ENCODE peak calls at places on chromosome 15, in six cellular contexts. One of them, this sample, is unnamed.

GRCh38 chr15:45377630-45378148 is 655 bp downstream of the GATM start:
- DNase-seq in HT-29: no peak
- DNase-seq in breast epithelium: no peak
- DNase-seq in HCT116: no peak
- DNase-seq in ELF-1: peak
- DNase-seq in stimulated activated CD8-positive, alpha-beta memory T cell treated with anti-CD3 and anti-CD28 coated beads, Interleukin-15, amount 100 ng/mL, for 1 hour: no peak
- DNase-seq in this sample: peak

GRCh38 chr15:28930011-28930410 is 44.2 kb downstream of the APBA2 start:
- DNase-seq in HT-29: no peak
- DNase-seq in breast epithelium: no peak
- DNase-seq in HCT116: no peak
- DNase-seq in ELF-1: no peak
- DNase-seq in stimulated activated CD8-positive, alpha-beta memory T cell treated with anti-CD3 and anti-CD28 coated beads, Interleukin-15, amount 100 ng/mL, for 1 hour: no peak
- DNase-seq in this sample: no peak

GRCh38 chr15:76994001-76994400 is 925 bp upstream of the PSTPIP1 start:
- DNase-seq in HT-29: no peak
- DNase-seq in breast epithelium: no peak
- DNase-seq in HCT116: no peak
- DNase-seq in ELF-1: no peak
- DNase-seq in stimulated activated CD8-positive, alpha-beta memory T cell treated with anti-CD3 and anti-CD28 coated beads, Interleukin-15, amount 100 ng/mL, for 1 hour: no peak
- DNase-seq in this sample: no peak

GRCh38 chr15:74781673-74782595 is at the start of gene CSK:
- DNase-seq in HT-29: peak
- DNase-seq in breast epithelium: no peak
- DNase-seq in HCT116: no peak
- DNase-seq in ELF-1: peak
- DNase-seq in stimulated activated CD8-positive, alpha-beta memory T cell treated with anti-CD3 and anti-CD28 coated beads, Interleukin-15, amount 100 ng/mL, for 1 hour: no peak
- DNase-seq in this sample: peak

GRCh38 chr15:32866486-32867312 is 148.9 kb downstream of the GREM1 start:
- DNase-seq in HT-29: no peak
- DNase-seq in breast epithelium: no peak
- DNase-seq in HCT116: no peak
- DNase-seq in ELF-1: no peak
- DNase-seq in stimulated activated CD8-positive, alpha-beta memory T cell treated with anti-CD3 and anti-CD28 coated beads, Interleukin-15, amount 100 ng/mL, for 1 hour: no peak
- DNase-seq in this sample: no peak

GRCh38 chr15:65862682-65863081 is 6.6 kb upstream of the RAB11A start:
- DNase-seq in HT-29: peak
- DNase-seq in breast epithelium: no peak
- DNase-seq in HCT116: peak
- DNase-seq in ELF-1: peak
- DNase-seq in stimulated activated CD8-positive, alpha-beta memory T cell treated with anti-CD3 and anti-CD28 coated beads, Interleukin-15, amount 100 ng/mL, for 1 hour: no peak
- DNase-seq in this sample: peak

GRCh38 chr15:29456964-29457363 is 187.3 kb upstream of the NSMCE3 start:
- DNase-seq in HT-29: no peak
- DNase-seq in breast epithelium: no peak
- DNase-seq in HCT116: no peak
- DNase-seq in ELF-1: no peak
- DNase-seq in stimulated activated CD8-positive, alpha-beta memory T cell treated with anti-CD3 and anti-CD28 coated beads, Interleukin-15, amount 100 ng/mL, for 1 hour: no peak
- DNase-seq in this sample: no peak

GRCh38 chr15:69760890-69761568 is 308.4 kb downstream of the RPLP1 start:
- DNase-seq in HT-29: peak
- DNase-seq in breast epithelium: peak
- DNase-seq in HCT116: peak
- DNase-seq in ELF-1: peak
- DNase-seq in stimulated activated CD8-positive, alpha-beta memory T cell treated with anti-CD3 and anti-CD28 coated beads, Interleukin-15, amount 100 ng/mL, for 1 hour: peak
- DNase-seq in this sample: peak

GRCh38 chr15:64877435-64877834 is 34.3 kb upstream of the ANKDD1A start:
- DNase-seq in HT-29: no peak
- DNase-seq in breast epithelium: no peak
- DNase-seq in HCT116: no peak
- DNase-seq in ELF-1: no peak
- DNase-seq in stimulated activated CD8-positive, alpha-beta memory T cell treated with anti-CD3 and anti-CD28 coated beads, Interleukin-15, amount 100 ng/mL, for 1 hour: no peak
- DNase-seq in this sample: no peak

GRCh38 chr15:66254364-66255292 is 1.1 kb upstream of the MEGF11 start:
- DNase-seq in HT-29: no peak
- DNase-seq in breast epithelium: no peak
- DNase-seq in HCT116: no peak
- DNase-seq in ELF-1: peak
- DNase-seq in stimulated activated CD8-positive, alpha-beta memory T cell treated with anti-CD3 and anti-CD28 coated beads, Interleukin-15, amount 100 ng/mL, for 1 hour: no peak
- DNase-seq in this sample: peak